ENCODE peak calls at places on chromosomes 1 and 21, in four cellular contexts. E, D, K and C are unnamed samples.

GRCh38 chr1:87208936-87209335 is 119.7 kb upstream of the LMO4 start:
- DNase-seq in D (no peak), K (no peak), E (no peak), C (no peak)

GRCh38 chr1:198220428-198220827 is 63.6 kb downstream of the NEK7 start:
- DNase-seq in E (no peak), K (no peak), D (no peak), C (no peak)

GRCh38 chr1:57060451-57060850 is 94.6 kb upstream of the C8B start:
- DNase-seq in E (no peak), K (peak; percentile 85), D (no peak), C (no peak)

GRCh38 chr1:54604572-54605370 is 18.6 kb downstream of the FAM151A start:
- DNase-seq in K (no peak), E (no peak), D (peak; percentile 17), C (no peak)

GRCh38 chr1:23559136-23559984 is at the start of gene ID3:
- DNase-seq in E (peak; percentile 77), D (peak; percentile 69), K (peak; percentile 93), C (peak; percentile 96)

GRCh38 chr21:32499249-32500055 is 85.9 kb downstream of the TCP10L start:
- DNase-seq in D (no peak), E (no peak), K (no peak), C (no peak)

GRCh38 chr1:6417961-6418667 is 1.6 kb downstream of the HES2 start:
- DNase-seq in E (no peak), K (no peak), D (no peak), C (no peak)

GRCh38 chr1:89911186-89911976 is 83.5 kb upstream of the ZNF326 start:
- DNase-seq in E (no peak), K (no peak), D (no peak), C (no peak)

GRCh38 chr1:66761273-66761672 is 9.0 kb downstream of the DYNLT5 start:
- DNase-seq in E (no peak), K (no peak), D (no peak), C (no peak)

GRCh38 chr1:47940779-47941178 is 56.4 kb downstream of the TRABD2B start:
- DNase-seq in D (no peak), K (no peak), E (no peak), C (no peak)

GRCh38 chr1:109926662-109927300 is 16.1 kb downstream of the CSF1 start:
- DNase-seq in D (no peak), K (no peak), E (no peak), C (no peak)

GRCh38 chr1:165463978-165464377 is 19.1 kb upstream of the RXRG start:
- DNase-seq in K (no peak), E (no peak), D (no peak), C (no peak)

GRCh38 chr21:44301961-44302406 is 2.1 kb downstream of the PFKL start:
- DNase-seq in E (no peak), D (no peak), K (peak; percentile 16), C (no peak)
- TF ChIP-seq ETV6 in E (no peak), D (no peak), K (no peak), C (no peak)

GRCh38 chr1:121471517-121471916 is 286.7 kb downstream of the SRGAP2C start:
- DNase-seq in D (no peak), E (no peak), K (no peak), C (no peak)
- TF ChIP-seq USF2 in D (no peak), E (no peak), K (no peak), C (no peak)

GRCh38 chr1:33181906-33182305 is at the start of gene TRIM62:
- DNase-seq in D (no peak), K (peak; percentile 50), E (peak; percentile 99), C (peak; percentile 77)

GRCh38 chr1:33183306-33183705 is 1.5 kb upstream of the TRIM62 start:
- DNase-seq in E (no peak), K (no peak), D (no peak), C (no peak)

GRCh38 chr1:33182896-33183295 is 1.1 kb upstream of the TRIM62 start:
- DNase-seq in K (no peak), E (no peak), D (no peak), C (no peak)

GRCh38 chr1:33181038-33181861 is 593 bp downstream of the TRIM62 start:
- DNase-seq in K (no peak), E (peak; percentile 69), D (no peak), C (peak; percentile 61)

GRCh38 chr1:33182452-33182851 is 609 bp upstream of the TRIM62 start:
- DNase-seq in K (no peak), E (no peak), D (no peak), C (no peak)
- TF ChIP-seq ETV6 in K (no peak), E (no peak), D (no peak), C (no peak)

GRCh38 chr1:17597651-17598050 is 58.2 kb downstream of the ARHGEF10L start:
- DNase-seq in E (no peak), D (no peak), K (no peak), C (no peak)

GRCh38 chr1:17599301-17600300 is 60.1 kb downstream of the ARHGEF10L start:
- DNase-seq in K (no peak), D (no peak), E (no peak), C (no peak)

GRCh38 chr1:17601643-17602382 is 62.3 kb downstream of the ARHGEF10L start:
- DNase-seq in D (no peak), K (no peak), E (no peak), C (peak; percentile 54)

GRCh38 chr1:17598251-17598650 is 58.8 kb downstream of the ARHGEF10L start:
- DNase-seq in D (no peak), E (no peak), K (no peak), C (no peak)

DNA sequence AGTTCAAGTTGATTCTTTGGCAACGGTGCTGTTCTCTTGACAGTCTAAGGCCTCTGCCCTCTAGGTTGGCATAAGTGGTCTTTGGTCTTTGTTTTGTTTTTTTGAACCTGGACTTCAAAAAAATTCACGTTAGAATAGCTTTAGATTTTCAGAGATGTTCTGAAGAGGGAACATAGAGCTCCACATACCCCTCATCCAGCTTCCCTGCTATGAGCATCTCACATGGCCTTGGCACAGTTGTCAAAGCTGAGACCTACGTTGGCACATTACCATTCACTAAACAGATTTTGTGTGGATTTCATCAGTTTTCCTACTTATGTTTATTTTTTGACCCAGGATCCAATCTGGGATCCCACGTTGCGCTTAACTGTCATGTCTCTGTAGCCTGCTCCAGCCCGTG is 60.8 kb downstream of the ARHGEF10L start:
- DNase-seq in E (no peak), K (no peak), D (no peak), C (no peak)
- TF ChIP-seq USF2 in E (no peak), K (no peak), D (no peak), C (no peak)

DNA sequence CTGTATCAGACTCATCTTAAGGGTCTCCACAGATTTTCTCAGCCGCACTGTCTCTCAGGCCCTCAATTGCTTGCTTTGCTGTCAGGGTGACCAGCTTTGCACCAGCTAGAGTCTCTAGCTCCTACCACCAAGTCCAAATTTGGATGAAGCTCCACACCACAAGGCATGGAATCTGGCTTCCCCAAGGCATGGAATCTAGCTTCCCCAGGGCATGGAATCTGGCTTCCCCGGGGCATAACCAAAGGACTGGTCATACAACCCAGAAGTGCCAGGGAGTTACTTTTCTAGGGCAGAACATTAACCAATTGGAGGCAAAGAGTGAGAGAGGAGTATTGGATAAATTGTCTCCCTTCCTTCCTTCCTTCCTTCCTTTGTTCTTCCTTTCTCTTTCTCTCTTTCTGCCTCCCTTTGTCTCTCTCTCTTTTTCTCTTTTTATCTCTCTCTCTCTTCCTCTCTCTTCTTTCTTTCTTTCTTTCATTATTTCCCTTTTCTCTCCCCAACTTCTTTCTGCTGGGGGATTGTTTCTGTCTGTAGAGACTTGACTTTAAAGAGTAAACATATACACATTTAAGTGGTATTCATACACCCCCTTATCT is 76.9 kb upstream of the HAO2 start:
- DNase-seq in K (no peak), D (no peak), E (no peak), C (no peak)
- TF ChIP-seq ETV6 in K (no peak), D (no peak), E (no peak), C (no peak)

DNA sequence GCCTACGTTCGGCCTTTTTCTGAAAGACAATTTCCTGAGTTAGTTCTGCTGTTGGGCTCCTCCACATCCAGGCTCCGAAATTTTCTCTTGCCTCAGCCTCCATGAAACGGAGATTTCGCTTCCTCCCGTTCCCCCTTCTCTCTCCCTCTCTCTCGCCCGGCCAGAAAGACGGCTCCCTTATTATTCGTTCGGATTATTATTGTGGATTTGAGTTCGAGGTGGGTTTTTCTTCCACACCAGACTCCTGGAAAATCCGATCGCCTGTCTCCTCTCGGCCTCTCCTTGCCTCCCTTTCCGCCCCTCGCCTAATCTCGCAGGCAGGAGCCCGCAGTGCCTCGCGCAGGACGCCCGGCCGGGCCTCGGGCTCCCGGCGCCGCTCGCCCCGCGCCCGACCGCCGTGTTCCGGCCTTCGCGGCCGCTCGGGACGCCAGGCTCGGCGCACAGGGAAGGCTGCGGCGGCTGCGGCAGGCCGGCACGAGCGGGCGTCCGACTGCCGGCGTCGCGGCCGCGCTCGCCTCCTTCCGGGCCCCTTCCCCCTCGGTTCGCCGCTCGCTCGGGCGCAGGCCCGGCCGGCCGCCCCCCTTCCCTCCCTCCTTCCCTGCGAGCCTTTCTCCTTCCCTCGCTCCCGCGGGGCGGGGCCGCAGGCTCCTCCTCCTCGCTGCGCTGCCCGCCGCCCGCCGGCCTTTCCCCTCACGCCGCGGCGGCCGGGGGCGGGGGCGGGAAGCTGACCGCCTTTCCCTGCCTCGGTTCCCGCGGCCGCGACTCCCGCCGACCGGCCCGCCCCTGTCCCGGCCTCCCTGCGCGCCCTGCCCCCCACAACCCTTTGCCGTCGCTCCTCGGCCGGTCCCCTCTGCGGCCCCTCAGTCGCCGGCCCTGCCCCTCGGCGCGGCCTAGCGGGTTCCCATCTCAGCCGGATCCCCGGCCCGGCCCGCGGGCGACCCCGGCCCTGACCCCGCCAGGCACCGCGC is at the start of gene ARHGEF11:
- DNase-seq in K (peak; percentile 76), E (peak; percentile 94), D (no peak), C (peak; percentile 91)
- TF ChIP-seq USF2 in K (no peak), E (no peak), D (no peak), C (no peak)

GRCh38 chr1:966603-967295 is 467 bp downstream of the PLEKHN1 start:
- DNase-seq in K (peak; percentile 31), E (peak; percentile 92), D (no peak), C (peak; percentile 69)
- TF ChIP-seq ETV6 in K (no peak), E (no peak), D (no peak), C (peak; percentile 55)

GRCh38 chr1:96366516-96366915 is 355.1 kb upstream of the PTBP2 start:
- DNase-seq in E (no peak), D (no peak), K (no peak), C (no peak)

GRCh38 chr1:96367791-96368190 is 353.8 kb upstream of the PTBP2 start:
- DNase-seq in E (no peak), K (no peak), D (no peak), C (no peak)

GRCh38 chr1:96374076-96374762 is 347.4 kb upstream of the PTBP2 start:
- DNase-seq in K (no peak), D (no peak), E (no peak), C (no peak)

GRCh38 chr1:96372881-96373280 is 348.7 kb upstream of the PTBP2 start:
- DNase-seq in K (no peak), E (no peak), D (no peak), C (no peak)

GRCh38 chr1:96370752-96371151 is 350.8 kb upstream of the PTBP2 start:
- DNase-seq in E (no peak), K (no peak), D (no peak), C (no peak)
- TF ChIP-seq USF2 in E (no peak), K (no peak), D (no peak), C (no peak)

DNA sequence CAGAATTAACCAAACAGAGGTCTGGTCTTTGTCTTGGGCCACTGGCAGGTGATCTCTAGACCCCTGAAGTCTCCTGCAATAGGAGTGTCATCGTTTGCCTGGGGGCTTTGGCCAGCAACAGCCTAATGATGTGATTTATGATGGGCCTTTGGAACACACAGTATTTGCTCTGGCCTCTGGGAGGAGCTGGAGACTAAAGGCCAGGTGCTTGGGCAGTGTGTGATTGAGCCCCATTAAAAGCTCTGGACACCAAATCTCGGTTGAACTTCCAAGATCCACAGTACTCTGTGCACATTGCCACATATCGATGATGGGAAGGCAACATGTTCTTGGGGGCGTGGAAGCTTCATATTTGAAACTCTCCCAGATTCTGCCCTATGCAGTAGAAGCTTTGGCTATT is 32.0 kb upstream of the TLR5 start:
- DNase-seq in E (no peak), D (no peak), K (no peak), C (peak; percentile 21)
- TF ChIP-seq ETV6 in E (no peak), D (no peak), K (no peak), C (no peak)